ENCODE peak calls at places on chromosomes 5 and 9, in nine cellular contexts. V, L, U, X, C, K, Z, N and B are unnamed samples.

GRCh38 chr5:37554938-37555337 is 175.8 kb downstream of the WDR70 start:
- DNase-seq in V (no peak), C (peak; percentile 15), U (peak; percentile 16), X (no peak), N (peak; percentile 23), L (no peak), Z (no peak), K (no peak), B (no peak)

GRCh38 chr5:35919191-35919590 is 19.2 kb downstream of the CAPSL start:
- DNase-seq in K (no peak), L (no peak), X (no peak), C (no peak), V (no peak), N (peak; percentile 60), U (no peak), Z (no peak), B (no peak)

GRCh38 chr5:33364406-33364805 is 76.4 kb upstream of the TARS1 start:
- DNase-seq in Z (no peak), C (peak; percentile 8), V (no peak), U (no peak), K (no peak), X (no peak), L (no peak), N (no peak), B (no peak)

GRCh38 chr5:82610686-82611085 is 332.5 kb upstream of the RPS23 start:
- DNase-seq in X (no peak), V (no peak), L (no peak), Z (no peak), C (no peak), U (no peak), K (no peak), N (no peak), B (no peak)

GRCh38 chr9:113991714-113992113 is 86.4 kb downstream of the AMBP start:
- DNase-seq in V (no peak), U (no peak), Z (no peak), N (no peak), C (no peak), L (no peak), K (no peak), X (no peak), B (no peak)

GRCh38 chr5:148972958-148973357 is 89.9 kb downstream of the SH3TC2 start:
- DNase-seq in Z (no peak), X (no peak), C (no peak), U (no peak), V (no peak), K (no peak), L (no peak), N (peak; percentile 75), B (no peak)

GRCh38 chr9:82679488-82679887 is 383.5 kb downstream of the RASEF start:
- DNase-seq in V (no peak), X (no peak), N (no peak), K (no peak), C (no peak), L (no peak), U (no peak), Z (no peak), B (no peak)

GRCh38 chr9:128101690-128102089 is 25.8 kb downstream of the PTGES2 start:
- DNase-seq in L (no peak), U (no peak), C (peak; percentile 31), K (no peak), X (peak; percentile 37), V (no peak), Z (no peak), N (no peak), B (peak; percentile 82)

GRCh38 chr5:78060421-78060820 is 234.1 kb downstream of the AP3B1 start:
- DNase-seq in U (no peak), Z (no peak), V (no peak), C (no peak), K (no peak), N (peak; percentile 24), X (no peak), L (no peak), B (no peak)

GRCh38 chr5:169085656-169086055 is 215.3 kb downstream of the SLIT3 start:
- DNase-seq in N (no peak), U (no peak), K (no peak), X (no peak), Z (no peak), V (no peak), L (no peak), C (no peak), B (no peak)

GRCh38 chr5:144421411-144421810 is 250.7 kb downstream of the KCTD16 start:
- DNase-seq in K (no peak), V (no peak), L (no peak), X (no peak), C (no peak), U (no peak), N (no peak), Z (no peak), B (no peak)

GRCh38 chr5:81268797-81269196 is 32.6 kb upstream of the ZCCHC9 start:
- DNase-seq in X (no peak), U (no peak), N (peak; percentile 72), L (no peak), C (no peak), Z (no peak), K (no peak), V (no peak), B (no peak)

GRCh38 chr5:79346420-79346824 is 110.5 kb downstream of the JMY start:
- DNase-seq in Z (no peak), L (no peak), C (no peak), X (no peak), V (no peak), U (no peak), K (no peak), N (peak; percentile 46), B (no peak)

GRCh38 chr5:83265318-83265717 is 188.0 kb downstream of the XRCC4 start:
- DNase-seq in N (peak; percentile 4), Z (no peak), C (peak; percentile 68), X (no peak), L (no peak), K (peak; percentile 52), U (peak; percentile 5), V (no peak), B (no peak)

GRCh38 chr5:131242728-131243255 is 21.1 kb upstream of the CDC42SE2 start:
- DNase-seq in U (no peak), K (no peak), V (no peak), N (peak; percentile 44), C (no peak), Z (no peak), L (no peak), X (no peak), B (no peak)